ENCODE peak calls at places on chromosomes 12 and 14, in four cellular contexts. W is ascending aorta, H is mesenchymal stem cell, K is left lung. X is an unnamed sample. For H3K4me1 and H3K36me3, the result is how much of the 10 kb centered on the place peaks cover.

GRCh38 chr14:56394826-56395543 is 184.6 kb upstream of the TMEM260 start:
- DNase-seq in W (no peak), H (no peak), K (no peak), X (no peak)

GRCh38 chr12:52036587-52037171 is 14.6 kb upstream of the NR4A1 start:
- DNase-seq in W (peak), H (peak), K (peak), X (peak)

GRCh38 chr12:25436206-25436912 is 116.7 kb downstream of the LMNTD1 start:
- DNase-seq in W (no peak), H (peak), K (no peak), X (no peak)

GRCh38 chr12:119393685-119394084 is 59.2 kb downstream of the CCDC60 start:
- DNase-seq in W (no peak), H (no peak), K (no peak), X (no peak)

GRCh38 chr12:94622475-94622874 is 27.9 kb downstream of the TMCC3 start:
- DNase-seq in W (no peak), H (no peak), K (no peak), X (no peak)

GRCh38 chr12:34602213-34602940 is 580.1 kb downstream of the ALG10 start:
- DNase-seq in W (no peak), H (no peak), K (no peak), X (no peak)

GRCh38 chr12:83954939-83955601 is 957.5 kb downstream of the SLC6A15 start:
- DNase-seq in W (no peak), H (no peak), K (no peak), X (no peak)

GRCh38 chr12:105385141-105385540 is 54.6 kb downstream of the C12orf75 start:
- DNase-seq in W (no peak), H (peak), K (no peak), X (no peak)

GRCh38 chr12:1884651-1885050 is 33.8 kb downstream of the CACNA2D4 start:
- DNase-seq in W (no peak), H (no peak), K (no peak), X (no peak)

GRCh38 chr12:120847392-120848157 is 56.6 kb downstream of the SPPL3 start:
- DNase-seq in W (no peak), H (no peak), K (no peak), X (no peak)

GRCh38 chr12:70186436-70186835 is 56.8 kb upstream of the CNOT2 start:
- DNase-seq in W (no peak), H (no peak), K (no peak), X (no peak)

GRCh38 chr14:88251650-88252049 is 71.4 kb downstream of the KCNK10 start:
- DNase-seq in W (peak), H (no peak), K (no peak), X (no peak)

GRCh38 chr14:80988742-80989429 is 33.5 kb downstream of the TSHR start:
- DNase-seq in W (no peak), H (no peak), K (no peak), X (no peak)

GRCh38 chr12:66361703-66362102 is 59.4 kb downstream of the HELB start:
- DNase-seq in W (no peak), H (no peak), K (no peak), X (no peak)

GRCh38 chr12:91496337-91496736 is 313.7 kb upstream of the DCN start:
- DNase-seq in W (no peak), H (no peak), K (no peak), X (no peak)

GRCh38 chr14:25381498-25381897 is 331.6 kb upstream of the STXBP6 start:
- DNase-seq in W (no peak), H (no peak), K (no peak), X (no peak)

GRCh38 chr14:102924632-102925588 is 2.4 kb downstream of the AMN start:
- DNase-seq in W (no peak), H (no peak), K (no peak), X (no peak)

GRCh38 chr12:128644664-128645296 is 179.0 kb downstream of the SLC15A4 start:
- DNase-seq in W (no peak), H (no peak), K (no peak), X (no peak)

GRCh38 chr14:101358726-101359125 is 202.6 kb upstream of the DIO3 start:
- DNase-seq in W (no peak), H (no peak), K (no peak), X (no peak)

GRCh38 chr12:6280053-6280469 is 30.4 kb upstream of the PLEKHG6 start:
- DNase-seq in W (peak), H (peak), K (peak), X (no peak)

GRCh38 chr12:122937622-122938091 is 28.6 kb downstream of the ABCB9 start:
- DNase-seq in W (no peak), H (no peak), K (no peak), X (no peak)

GRCh38 chr14:50804181-50804721 is 26.7 kb downstream of the NIN start:
- DNase-seq in W (peak), H (peak), K (no peak), X (no peak)

GRCh38 chr12:124680863-124681778 is 113.7 kb upstream of the NCOR2 start:
- DNase-seq in W (peak), H (peak), K (peak), X (no peak)
- H3K4me1 ChIP-seq in W (half or more), H (half or more), K (half or more), X (under half)

GRCh38 chr14:70873627-70874026 is 33.6 kb upstream of the PCNX1 start:
- DNase-seq in W (no peak), H (no peak), K (no peak), X (no peak)

GRCh38 chr14:70871001-70871400 is 36.3 kb upstream of the PCNX1 start:
- DNase-seq in W (no peak), H (no peak), K (no peak), X (no peak)

GRCh38 chr14:70872678-70873020 is 34.6 kb upstream of the PCNX1 start:
- DNase-seq in W (no peak), H (no peak), K (no peak), X (no peak)

GRCh38 chr14:70871863-70872677 is 35.2 kb upstream of the PCNX1 start:
- DNase-seq in W (no peak), H (peak), K (no peak), X (no peak)
- H3K4me3 ChIP-seq in W (no peak), H (no peak), K (no peak), X (peak)

DNA sequence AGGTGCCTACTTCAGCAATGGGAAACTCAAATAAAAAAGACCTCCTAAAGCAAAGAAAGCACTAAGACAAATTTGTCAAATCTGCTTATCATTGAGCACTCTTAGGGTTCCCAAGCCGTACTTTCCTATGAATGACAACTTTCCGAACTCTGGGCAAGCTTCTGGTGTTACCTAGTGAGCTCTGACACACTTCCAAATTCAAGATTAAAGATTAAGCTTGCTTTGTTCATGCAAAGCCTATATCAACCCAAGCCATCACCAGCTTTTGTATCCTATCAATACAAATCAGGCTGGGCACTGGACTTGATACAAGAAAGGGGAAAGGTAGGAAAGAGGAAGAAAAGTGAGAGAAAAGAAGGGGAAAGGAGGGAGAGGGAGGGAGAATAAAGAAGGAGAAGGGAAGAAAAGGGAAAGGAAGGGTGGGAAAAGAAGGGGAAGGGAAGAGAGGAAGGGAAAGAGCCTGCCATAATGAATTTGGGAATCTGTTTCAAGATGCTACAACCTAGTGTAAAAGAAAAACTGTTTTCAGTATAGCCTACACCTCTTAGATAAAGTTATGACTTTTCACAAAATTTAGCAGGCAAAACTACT is 23.8 kb upstream of the FBLN5 start:
- DNase-seq in W (no peak), H (no peak), K (no peak), X (no peak)
- H3K36me3 ChIP-seq in W (half or more), H (under half), K (half or more), X (under half)

DNA sequence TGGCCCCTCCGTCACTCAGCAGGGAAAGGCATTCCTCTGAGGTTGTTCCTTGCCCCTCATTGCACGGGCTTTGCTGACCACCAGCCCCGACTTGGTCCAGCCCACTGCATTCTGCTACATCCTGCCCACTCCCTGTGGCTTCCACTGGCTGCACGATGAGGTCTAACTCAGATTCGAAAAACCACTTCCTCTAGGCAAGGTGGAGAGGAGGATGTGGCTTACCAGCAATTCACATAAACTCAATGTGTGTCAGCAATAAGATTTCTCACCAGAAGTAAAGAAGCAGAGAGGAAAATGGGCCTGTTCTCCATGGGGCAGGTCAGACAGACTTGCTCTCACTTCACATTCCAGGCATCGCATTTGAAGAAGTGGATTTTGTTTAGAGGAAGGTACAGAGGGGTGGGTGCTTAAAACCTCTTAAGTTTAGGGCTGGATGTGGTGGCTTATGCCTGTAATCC is 14.7 kb downstream of the GPR68 start:
- DNase-seq in W (no peak), H (peak), K (no peak), X (peak)
- H3K4me1 ChIP-seq in W (under half), H (under half), K (under half), X (half or more)

GRCh38 chr14:64973026-64973442 is 898 bp upstream of the RAB15 start:
- DNase-seq in W (no peak), H (no peak), K (no peak), X (no peak)
- H3K4me3 ChIP-seq in W (no peak), H (no peak), K (no peak), X (no peak)

DNA sequence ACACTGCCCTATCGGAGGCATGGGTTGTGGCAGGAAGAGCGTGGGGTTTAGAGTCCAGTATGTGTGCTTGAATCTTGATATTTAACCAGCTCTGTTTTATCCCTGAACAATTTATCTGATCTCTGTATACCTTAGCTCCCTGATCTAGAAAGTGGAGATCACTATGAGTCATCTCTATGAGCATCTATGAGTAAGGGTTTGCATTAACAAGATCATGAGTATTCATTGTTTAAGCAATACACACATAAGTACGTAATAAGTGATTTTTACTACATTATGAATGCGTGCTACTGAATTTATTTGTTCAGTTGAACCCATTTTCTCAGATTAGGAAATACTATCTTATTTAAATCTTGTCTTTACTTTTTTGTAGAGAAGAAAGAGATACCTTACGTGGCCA is 49.4 kb downstream of the GPATCH2L start:
- DNase-seq in W (no peak), H (peak), K (no peak), X (no peak)
- H3K36me3 ChIP-seq in W (half or more), H (under half), K (half or more), X (half or more)

GRCh38 chr14:36302823-36303222 is 17.6 kb downstream of the MBIP start:
- DNase-seq in W (no peak), H (no peak), K (no peak), X (no peak)

GRCh38 chr14:36300337-36300736 is 20.1 kb downstream of the MBIP start:
- DNase-seq in W (no peak), H (peak), K (no peak), X (no peak)

GRCh38 chr14:36295642-36296627 is 24.5 kb downstream of the MBIP start:
- DNase-seq in W (no peak), H (no peak), K (no peak), X (no peak)

GRCh38 chr14:36306836-36307235 is 13.6 kb downstream of the MBIP start:
- DNase-seq in W (no peak), H (no peak), K (no peak), X (no peak)

GRCh38 chr14:36301159-36301558 is 19.3 kb downstream of the MBIP start:
- DNase-seq in W (no peak), H (no peak), K (no peak), X (no peak)
- H3K4me1 ChIP-seq in W (under half), H (under half), K (under half), X (under half)

GRCh38 chr14:71931492-71932228 is 569 bp upstream of the RGS6 start:
- DNase-seq in W (no peak), H (no peak), K (no peak), X (no peak)
- H3K4me3 ChIP-seq in W (peak), H (no peak), K (no peak), X (no peak)

GRCh38 chr12:131911851-131912525 is 17.1 kb upstream of the PUS1 start:
- DNase-seq in W (no peak), H (no peak), K (no peak), X (no peak)
- H3K36me3 ChIP-seq in W (half or more), H (half or more), K (half or more), X (half or more)

X was measured in effector memory CD4-positive, alpha-beta T cell.